ENCODE peak calls at places on chromosomes 3 and 15, in four cellular contexts. W is cardiac muscle cell, P is sigmoid colon, T is PC-3. L is an unnamed sample. For H3K4me1, the result is how much of the 10 kb centered on the place peaks cover.

GRCh38 chr3:141877911-141878310 is 1.5 kb downstream of the ATP1B3 start:
- DNase-seq in W (peak), P (no peak), T (peak), L (no peak)

GRCh38 chr15:66252411-66253295 is 897 bp downstream of the MEGF11 start:
- DNase-seq in W (peak), P (peak), T (peak), L (no peak)

GRCh38 chr15:36936652-36937051 is 163.7 kb downstream of the MEIS2 start:
- DNase-seq in W (peak), P (no peak), T (peak), L (no peak)

GRCh38 chr15:75823860-75824613 is 19.2 kb upstream of the UBE2Q2 start:
- DNase-seq in W (peak), P (no peak), T (peak), L (peak)

GRCh38 chr3:128505771-128506170 is 12.8 kb upstream of the GATA2 start:
- DNase-seq in W (no peak), P (peak), T (no peak), L (no peak)

GRCh38 chr3:156899951-156900350 is 73.8 kb downstream of the LEKR1 start:
- DNase-seq in W (no peak), P (no peak), T (no peak), L (no peak)

GRCh38 chr3:184308744-184309143 is 5.7 kb upstream of the EIF4G1 start:
- DNase-seq in W (no peak), P (no peak), T (no peak), L (no peak)

GRCh38 chr3:58009026-58009748 is 965 bp downstream of the FLNB start:
- DNase-seq in W (no peak), P (peak), T (no peak), L (no peak)

GRCh38 chr15:81160312-81161214 is 26.5 kb downstream of the CFAP161 start:
- DNase-seq in W (peak), P (peak), T (no peak), L (no peak)

GRCh38 chr15:39243396-39243795 is 337.5 kb upstream of the THBS1 start:
- DNase-seq in W (no peak), P (no peak), T (no peak), L (no peak)

GRCh38 chr3:184366619-184367321 is 5.3 kb downstream of the POLR2H start:
- DNase-seq in W (peak), P (no peak), T (peak), L (no peak)

GRCh38 chr3:70550723-70551319 is 238.4 kb upstream of the MDFIC2 start:
- DNase-seq in W (peak), P (peak), T (peak), L (no peak)

GRCh38 chr15:42549052-42549491 is 434 bp downstream of the HAUS2 start:
- DNase-seq in W (peak), P (no peak), T (peak), L (no peak)

GRCh38 chr3:10459954-10460754 is 45.2 kb downstream of the ATP2B2 start:
- DNase-seq in W (peak), P (no peak), T (peak), L (no peak)

GRCh38 chr15:33194704-33195261 is at the start of gene FMN1:
- DNase-seq in W (peak), P (peak), T (no peak), L (peak)

GRCh38 chr3:196782496-196782895 is 42.8 kb downstream of the PAK2 start:
- DNase-seq in W (peak), P (no peak), T (no peak), L (no peak)

GRCh38 chr3:51024765-51025681 is 350.3 kb downstream of the DOCK3 start:
- DNase-seq in W (no peak), P (no peak), T (no peak), L (no peak)

GRCh38 chr15:61199681-61200080 is 29.4 kb downstream of the RORA start:
- DNase-seq in W (no peak), P (no peak), T (no peak), L (no peak)

GRCh38 chr3:184145120-184145524 is 10.0 kb downstream of the EIF2B5 start:
- DNase-seq in W (peak), P (no peak), T (peak), L (no peak)

GRCh38 chr3:33046521-33046920 is 50.4 kb downstream of the GLB1 start:
- DNase-seq in W (no peak), P (no peak), T (no peak), L (no peak)

GRCh38 chr15:60590935-60591490 is 112.1 kb upstream of the ICE2 start:
- DNase-seq in W (peak), P (peak), T (no peak), L (no peak)

GRCh38 chr3:136543385-136543784 is 208.8 kb downstream of the STAG1 start:
- DNase-seq in W (peak), P (no peak), T (peak), L (no peak)

GRCh38 chr15:24761704-24762302 is 86.2 kb downstream of the NPAP1 start:
- DNase-seq in W (peak), P (no peak), T (peak), L (no peak)

GRCh38 chr3:65412591-65412990 is 626.1 kb downstream of the MAGI1 start:
- DNase-seq in W (no peak), P (peak), T (peak), L (no peak)

GRCh38 chr3:115652738-115653137 is 29.4 kb downstream of the GAP43 start:
- DNase-seq in W (no peak), P (no peak), T (no peak), L (no peak)

GRCh38 chr15:50751394-50751793 is 14.1 kb downstream of the SPPL2A start:
- DNase-seq in W (no peak), P (no peak), T (no peak), L (no peak)

GRCh38 chr3:117602054-117602644 is 892.6 kb downstream of the TUSC7 start:
- DNase-seq in W (no peak), P (no peak), T (no peak), L (no peak)

GRCh38 chr15:86540840-86541467 is 461.3 kb downstream of the AGBL1 start:
- DNase-seq in W (no peak), P (no peak), T (no peak), L (no peak)

GRCh38 chr15:95162967-95163531 is 931.7 kb downstream of the MCTP2 start:
- DNase-seq in W (peak), P (peak), T (peak), L (no peak)

GRCh38 chr3:183149915-183150825 is 12.4 kb downstream of the LAMP3 start:
- DNase-seq in W (peak), P (no peak), T (no peak), L (no peak)

GRCh38 chr3:141360888-141361598 is 7.3 kb upstream of the ZBTB38 start:
- DNase-seq in W (peak), P (no peak), T (peak), L (no peak)

GRCh38 chr15:88300861-88301260 is 44.3 kb upstream of the NTRK3 start:
- DNase-seq in W (no peak), P (no peak), T (no peak), L (no peak)

GRCh38 chr3:23945653-23945902 is 492 bp downstream of the NR1D2 start:
- DNase-seq in W (no peak), P (no peak), T (no peak), L (no peak)

GRCh38 chr15:97085806-97086205 is 755.3 kb downstream of the NR2F2 start:
- DNase-seq in W (no peak), P (no peak), T (no peak), L (no peak)

GRCh38 chr3:98986073-98986472 is 84.6 kb upstream of the DCBLD2 start:
- DNase-seq in W (peak), P (no peak), T (peak), L (no peak)

GRCh38 chr3:195878424-195879274 is 29.7 kb downstream of the TNK2 start:
- DNase-seq in W (no peak), P (no peak), T (no peak), L (no peak)

GRCh38 chr3:54713031-54713430 is 214.8 kb downstream of the LRTM1 start:
- DNase-seq in W (no peak), P (no peak), T (no peak), L (no peak)

GRCh38 chr3:138038725-138039462 is 28.9 kb downstream of the CLDN18 start:
- DNase-seq in W (no peak), P (no peak), T (peak), L (no peak)

GRCh38 chr15:77497108-77497737 is 76.5 kb downstream of the HMG20A start:
- DNase-seq in W (peak), P (peak), T (no peak), L (no peak)
- H3K27ac ChIP-seq in W (peak), P (peak), T (no peak), L (peak)

DNA sequence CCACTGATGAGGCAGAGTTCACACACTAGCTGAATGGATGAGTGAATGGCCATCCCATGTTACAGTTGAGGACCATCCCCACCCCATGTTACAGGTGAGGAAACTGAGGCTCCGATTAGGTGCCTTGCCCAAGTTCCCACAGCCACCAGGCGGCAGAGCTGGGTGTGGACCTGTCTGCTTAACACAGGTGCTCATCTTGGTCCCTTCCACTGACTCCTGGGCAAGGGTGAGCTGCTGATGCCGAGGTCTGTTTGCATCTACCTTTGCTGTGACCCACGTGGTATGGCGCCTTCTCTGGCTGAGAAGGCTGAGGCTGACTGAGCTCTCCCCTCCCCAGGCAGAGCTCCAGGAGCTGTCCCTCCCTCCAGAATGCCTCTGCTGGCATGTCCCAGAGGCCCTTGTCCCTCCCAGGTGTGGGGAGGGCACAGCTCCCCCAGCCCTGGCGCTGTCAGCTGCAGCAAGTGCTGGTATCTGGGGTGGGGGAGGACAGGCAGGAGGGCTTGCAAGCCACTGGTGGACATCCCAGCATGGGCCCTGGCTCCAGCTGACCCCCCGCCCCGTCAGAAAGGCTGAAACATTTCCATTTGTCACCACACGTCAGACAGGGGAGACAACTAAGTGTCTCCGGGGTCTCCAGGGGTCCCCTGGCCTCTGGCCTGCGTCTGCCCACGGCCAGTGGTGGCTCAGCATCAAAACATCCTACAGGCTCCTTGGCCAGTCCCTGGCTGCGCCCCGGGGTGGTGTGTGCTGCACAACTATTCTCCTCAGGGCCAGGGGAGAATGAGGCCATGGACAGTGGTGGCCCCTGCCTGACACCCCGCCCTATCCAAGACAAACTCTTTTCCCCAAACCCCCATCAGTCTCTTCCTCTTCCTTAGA is 105.4 kb downstream of the ADCY5 start:
- DNase-seq in W (no peak), P (peak), T (no peak), L (no peak)
- H3K4me1 ChIP-seq in W (under half), P (half or more), T (under half), L (half or more)

GRCh38 chr3:120436523-120437050 is 14.2 kb downstream of the FSTL1 start:
- DNase-seq in W (no peak), P (no peak), T (no peak), L (no peak)

GRCh38 chr3:120438971-120439370 is 11.8 kb downstream of the FSTL1 start:
- DNase-seq in W (peak), P (peak), T (peak), L (no peak)

GRCh38 chr3:120438216-120438615 is 12.6 kb downstream of the FSTL1 start:
- DNase-seq in W (no peak), P (no peak), T (no peak), L (no peak)

GRCh38 chr3:120435621-120436020 is 15.2 kb downstream of the FSTL1 start:
- DNase-seq in W (peak), P (no peak), T (peak), L (no peak)

DNA sequence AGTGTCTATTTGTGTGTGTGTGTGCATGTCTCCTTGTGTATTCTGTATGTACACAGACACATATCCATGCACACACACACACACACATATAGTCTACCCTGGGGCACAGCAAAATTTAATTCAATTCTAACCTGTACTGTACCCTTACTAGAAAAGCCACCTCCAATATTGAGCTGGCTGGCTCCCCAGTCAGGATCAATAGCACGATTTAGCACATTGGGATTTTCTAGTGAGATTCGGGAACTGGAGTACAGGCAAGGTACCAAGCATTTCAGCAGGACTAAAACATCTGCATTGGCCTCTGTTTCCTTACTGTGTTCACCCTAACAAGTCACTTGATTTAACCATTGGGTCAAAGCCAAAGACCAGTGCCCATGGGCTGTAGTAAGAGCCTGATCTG is 13.2 kb downstream of the FSTL1 start:
- DNase-seq in W (no peak), P (no peak), T (no peak), L (no peak)
- H3K27ac ChIP-seq in W (peak), P (peak), T (peak), L (peak)

GRCh38 chr3:188001052-188001567 is 152.8 kb upstream of the LPP start:
- DNase-seq in W (no peak), P (no peak), T (no peak), L (no peak)

GRCh38 chr3:188000361-188000861 is 153.5 kb upstream of the LPP start:
- DNase-seq in W (no peak), P (no peak), T (no peak), L (no peak)

GRCh38 chr3:188001926-188002325 is 152.0 kb upstream of the LPP start:
- DNase-seq in W (no peak), P (no peak), T (no peak), L (no peak)

GRCh38 chr3:188003188-188004171 is 150.5 kb upstream of the LPP start:
- DNase-seq in W (no peak), P (no peak), T (peak), L (no peak)

DNA sequence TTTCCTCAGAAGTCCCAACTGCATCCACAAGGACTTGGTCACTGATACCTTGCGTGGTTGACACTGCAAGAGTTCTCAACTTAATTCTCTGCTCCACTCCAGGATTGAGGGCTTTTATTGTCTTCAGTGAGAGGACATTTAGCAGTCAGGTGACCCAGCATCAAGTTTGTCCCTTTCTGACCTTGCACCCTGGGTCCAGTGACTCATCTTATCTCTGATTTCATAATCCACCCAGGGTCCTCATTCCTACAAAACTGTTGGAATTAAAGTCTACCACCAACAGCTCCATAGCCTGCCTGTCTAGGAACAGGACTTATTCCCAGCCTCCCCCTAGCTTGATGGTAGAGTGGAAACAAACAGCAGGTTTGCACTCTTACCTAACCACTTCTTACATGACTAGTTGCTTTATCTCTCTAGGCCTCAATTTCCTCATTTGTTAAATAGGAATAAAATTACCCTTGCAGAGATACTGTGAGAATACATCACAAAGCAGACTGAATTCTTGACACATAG is 151.3 kb upstream of the LPP start:
- DNase-seq in W (no peak), P (no peak), T (no peak), L (no peak)
- H3K4me1 ChIP-seq in W (under half), P (under half), T (under half), L (under half)